ENCODE peak calls at places on chromosomes 3 and 15, in six cellular contexts. Y is PC-3, A is tibial nerve, H is BE2C, L is lung, I is OCI-LY7. R is an unnamed sample. For H3K4me1, the result is how much of the 10 kb centered on the place peaks cover.

GRCh38 chr3:58043933-58044332 is 35.7 kb downstream of the FLNB start:
- DNase-seq in A (no peak), I (no peak), L (no peak), H (no peak), Y (peak), R (no peak)

GRCh38 chr3:185688808-185689207 is 102.7 kb downstream of the SENP2 start:
- DNase-seq in H (no peak), I (no peak), L (no peak), A (no peak), Y (peak), R (no peak)

GRCh38 chr15:68258684-68259083 is 18.9 kb upstream of the FEM1B start:
- DNase-seq in I (no peak), Y (no peak), A (peak), H (no peak), L (no peak), R (no peak)

GRCh38 chr3:21705769-21706168 is 45.2 kb downstream of the ZNF385D start:
- DNase-seq in H (no peak), L (peak), Y (peak), A (no peak), I (no peak), R (no peak)

GRCh38 chr3:69097407-69098086 is 12.8 kb downstream of the ARL6IP5 start:
- DNase-seq in L (no peak), A (no peak), I (no peak), Y (no peak), H (no peak), R (no peak)

GRCh38 chr15:73696641-73697001 is 12.4 kb downstream of the CD276 start:
- DNase-seq in L (no peak), A (no peak), H (no peak), Y (no peak), I (no peak), R (no peak)

GRCh38 chr15:83248151-83248851 is 36.2 kb downstream of the BNC1 start:
- DNase-seq in A (peak), Y (peak), I (peak), H (peak), L (no peak), R (no peak)

GRCh38 chr15:69095280-69095679 is 65.2 kb upstream of the GLCE start:
- DNase-seq in H (no peak), Y (no peak), A (no peak), L (no peak), I (no peak), R (no peak)

GRCh38 chr3:140206196-140207040 is 271.4 kb downstream of the CLSTN2 start:
- DNase-seq in H (peak), A (no peak), L (no peak), Y (peak), I (no peak), R (no peak)

GRCh38 chr15:80970658-80971057 is 19.0 kb downstream of the MESD start:
- DNase-seq in Y (peak), A (no peak), H (no peak), L (no peak), I (no peak), R (no peak)

GRCh38 chr3:182895513-182896112 is 84.7 kb downstream of the DCUN1D1 start:
- DNase-seq in I (no peak), A (no peak), H (no peak), L (no peak), Y (no peak), R (no peak)

GRCh38 chr3:42229266-42229941 is 36.6 kb downstream of the CCK start:
- DNase-seq in A (no peak), L (no peak), I (no peak), H (no peak), Y (no peak), R (no peak)

GRCh38 chr3:30440880-30441279 is 165.5 kb upstream of the TGFBR2 start:
- DNase-seq in L (no peak), H (no peak), Y (no peak), A (peak), I (no peak), R (no peak)

GRCh38 chr3:100340527-100340926 is 6.0 kb downstream of the NIT2 start:
- DNase-seq in Y (no peak), I (no peak), A (no peak), H (no peak), L (no peak), R (no peak)

GRCh38 chr15:100043069-100043641 is 298.6 kb downstream of the ADAMTS17 start:
- DNase-seq in Y (peak), A (no peak), L (no peak), H (no peak), I (no peak), R (no peak)

GRCh38 chr15:38746211-38746610 is 181.6 kb upstream of the RASGRP1 start:
- DNase-seq in H (no peak), Y (no peak), A (no peak), I (no peak), L (no peak), R (no peak)

GRCh38 chr3:120147072-120147871 is 53.0 kb upstream of the GSK3B start:
- DNase-seq in I (peak), H (no peak), Y (peak), A (no peak), L (no peak), R (no peak)

GRCh38 chr15:57647791-57648130 is 56.1 kb downstream of the MYZAP start:
- DNase-seq in I (no peak), A (no peak), Y (no peak), L (no peak), H (no peak), R (no peak)

GRCh38 chr3:110598847-110599490 is 472.6 kb upstream of the NECTIN3 start:
- DNase-seq in H (no peak), I (no peak), Y (peak), L (no peak), A (no peak), R (no peak)

GRCh38 chr3:125150525-125151436 is 61.8 kb downstream of the SLC12A8 start:
- DNase-seq in H (peak), L (peak), I (peak), Y (peak), A (peak), R (peak)

GRCh38 chr3:111598552-111598951 is 3.4 kb upstream of the ZBED2 start:
- DNase-seq in L (no peak), H (no peak), Y (no peak), A (no peak), I (no peak), R (no peak)

GRCh38 chr15:68642491-68642845 is 63.7 kb downstream of the CORO2B start:
- DNase-seq in H (no peak), I (no peak), A (no peak), Y (no peak), L (no peak), R (no peak)

GRCh38 chr15:63764912-63765311 is 68.8 kb downstream of the HERC1 start:
- DNase-seq in Y (no peak), I (no peak), L (no peak), H (no peak), A (no peak), R (no peak)

GRCh38 chr3:113791381-113791780 is 44.5 kb downstream of the ATP6V1A start:
- DNase-seq in I (no peak), L (no peak), A (no peak), H (no peak), Y (no peak), R (no peak)

GRCh38 chr3:111903067-111903511 is 44.0 kb downstream of the PHLDB2 start:
- DNase-seq in Y (peak), H (no peak), L (no peak), I (no peak), A (no peak), R (no peak)

GRCh38 chr3:140629351-140630137 is 48.3 kb upstream of the TRIM42 start:
- DNase-seq in I (no peak), H (no peak), Y (peak), L (no peak), A (no peak), R (no peak)

GRCh38 chr3:97825101-97825500 is 3.3 kb downstream of the CRYBG3 start:
- DNase-seq in H (no peak), A (no peak), I (no peak), Y (no peak), L (no peak), R (no peak)

GRCh38 chr3:187740446-187741399 is 4.5 kb downstream of the BCL6 start:
- DNase-seq in I (peak), H (peak), L (peak), A (peak), Y (peak), R (peak)

GRCh38 chr15:43168192-43169107 is 16.8 kb upstream of the CCNDBP1 start:
- DNase-seq in I (no peak), H (no peak), L (no peak), A (no peak), Y (peak), R (no peak)

GRCh38 chr3:169668957-169669681 is 5.6 kb upstream of the MECOM start:
- DNase-seq in I (no peak), L (peak), H (peak), A (peak), Y (peak), R (peak)

GRCh38 chr3:155934215-155934614 is 63.8 kb downstream of the GMPS start:
- DNase-seq in H (no peak), L (no peak), A (peak), Y (no peak), I (no peak), R (no peak)

GRCh38 chr3:10366681-10367101 is 45.8 kb upstream of the SEC13 start:
- DNase-seq in A (peak), I (no peak), H (no peak), Y (peak), L (no peak), R (peak)

GRCh38 chr15:68995754-68996141 is 18.7 kb upstream of the NOX5 start:
- DNase-seq in A (no peak), Y (no peak), I (no peak), H (no peak), L (no peak), R (no peak)

GRCh38 chr3:13528217-13528801 is 20.6 kb upstream of the FBLN2 start:
- DNase-seq in Y (peak), H (peak), I (no peak), L (no peak), A (no peak), R (no peak)

GRCh38 chr15:90124487-90124886 is 22.2 kb upstream of the IDH2 start:
- DNase-seq in Y (no peak), H (no peak), A (no peak), I (no peak), L (no peak), R (no peak)

GRCh38 chr15:72272997-72273352 is 621 bp upstream of the PARP6 start:
- DNase-seq in I (no peak), H (no peak), L (no peak), A (no peak), Y (no peak), R (no peak)

GRCh38 chr15:72269739-72270138 is 2.6 kb downstream of the PARP6 start:
- DNase-seq in I (no peak), A (no peak), H (no peak), Y (no peak), L (no peak), R (no peak)

GRCh38 chr15:72271221-72271620 is 1.1 kb downstream of the PARP6 start:
- DNase-seq in A (no peak), L (no peak), H (no peak), Y (no peak), I (no peak), R (no peak)

GRCh38 chr15:72271895-72272212 is 500 bp downstream of the PARP6 start:
- DNase-seq in A (no peak), I (peak), H (no peak), L (peak), Y (no peak), R (no peak)

GRCh38 chr15:72272213-72272996 is at the start of gene PARP6:
- DNase-seq in L (peak), Y (no peak), H (peak), I (peak), A (peak), R (peak)
- H3K4me3 ChIP-seq in L (peak), Y (no peak), H (peak), I (peak), A (peak), R (peak)

GRCh38 chr3:123072152-123072551 is 5.3 kb downstream of the PDIA5 start:
- DNase-seq in L (no peak), I (no peak), Y (no peak), H (no peak), A (no peak), R (no peak)

GRCh38 chr3:123070471-123070870 is 3.6 kb downstream of the PDIA5 start:
- DNase-seq in I (no peak), Y (no peak), A (no peak), L (no peak), H (no peak), R (no peak)

GRCh38 chr3:123071581-123071980 is 4.8 kb downstream of the PDIA5 start:
- DNase-seq in I (no peak), L (no peak), A (no peak), H (no peak), Y (no peak), R (no peak)

GRCh38 chr3:123071146-123071545 is 4.3 kb downstream of the PDIA5 start:
- DNase-seq in Y (no peak), H (peak), A (no peak), L (no peak), I (peak), R (no peak)

GRCh38 chr3:123072564-123072963 is 5.7 kb downstream of the PDIA5 start:
- DNase-seq in Y (no peak), I (no peak), H (no peak), L (no peak), A (no peak), R (no peak)
- H3K4me1 ChIP-seq in Y (under half), I (under half), H (under half), L (under half), A (half or more), R (under half)

GRCh38 chr3:51501833-51502561 is 2.2 kb upstream of the DCAF1 start:
- DNase-seq in L (peak), Y (peak), I (peak), A (peak), H (peak), R (peak)

GRCh38 chr3:51503007-51503406 is 3.2 kb upstream of the DCAF1 start:
- DNase-seq in H (no peak), I (no peak), A (no peak), L (no peak), Y (no peak), R (no peak)

GRCh38 chr3:51498871-51499790 is 684 bp downstream of the DCAF1 start:
- DNase-seq in Y (peak), A (peak), I (peak), H (peak), L (peak), R (peak)

GRCh38 chr3:51502562-51502910 is 2.7 kb upstream of the DCAF1 start:
- DNase-seq in I (no peak), H (no peak), A (no peak), L (no peak), Y (no peak), R (no peak)

GRCh38 chr3:51500632-51501131 is 867 bp upstream of the DCAF1 start:
- DNase-seq in A (no peak), I (no peak), Y (no peak), L (peak), H (no peak), R (peak)
- H3K4me3 ChIP-seq in A (peak), I (peak), Y (peak), L (no peak), H (peak), R (peak)

DNA sequence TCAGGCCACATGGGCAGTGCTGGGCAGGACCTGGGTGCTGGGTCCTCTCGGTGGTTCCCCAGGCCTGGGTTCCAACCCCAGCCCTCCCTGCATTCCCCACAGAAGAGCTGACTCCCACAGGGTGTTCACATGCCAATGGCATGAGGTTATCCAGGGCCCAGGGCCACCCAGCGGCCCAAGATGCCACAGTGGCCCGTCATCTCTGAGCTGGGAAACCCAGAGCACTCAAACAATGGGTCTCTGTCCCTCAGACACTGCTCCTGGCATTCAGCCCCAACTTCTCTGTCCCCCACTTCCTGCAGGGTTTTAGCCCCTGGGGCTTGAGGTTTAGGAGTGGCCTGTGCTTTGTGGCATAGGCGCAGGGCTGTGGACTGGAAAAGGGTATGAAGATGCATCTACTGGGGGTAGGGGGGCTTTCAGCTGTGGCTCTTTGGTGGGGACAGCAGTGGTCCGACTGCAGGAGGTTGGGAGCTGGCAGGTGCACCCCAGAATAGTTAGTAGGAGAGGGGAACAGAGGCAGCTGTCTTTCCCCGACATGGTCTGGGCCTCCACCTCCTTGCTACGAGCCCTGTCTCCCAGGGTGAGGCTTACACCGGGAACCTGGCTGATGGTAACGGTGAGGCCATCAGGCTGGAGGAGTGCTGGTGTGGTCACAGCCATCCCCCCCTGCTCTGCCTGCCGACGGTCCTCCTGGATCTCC is 1.7 kb downstream of the CCDC9B start:
- DNase-seq in L (no peak), Y (peak), A (no peak), I (no peak), H (no peak), R (peak)
- H3K4me1 ChIP-seq in L (under half), Y (half or more), A (half or more), I (under half), H (half or more), R (under half)

DNA sequence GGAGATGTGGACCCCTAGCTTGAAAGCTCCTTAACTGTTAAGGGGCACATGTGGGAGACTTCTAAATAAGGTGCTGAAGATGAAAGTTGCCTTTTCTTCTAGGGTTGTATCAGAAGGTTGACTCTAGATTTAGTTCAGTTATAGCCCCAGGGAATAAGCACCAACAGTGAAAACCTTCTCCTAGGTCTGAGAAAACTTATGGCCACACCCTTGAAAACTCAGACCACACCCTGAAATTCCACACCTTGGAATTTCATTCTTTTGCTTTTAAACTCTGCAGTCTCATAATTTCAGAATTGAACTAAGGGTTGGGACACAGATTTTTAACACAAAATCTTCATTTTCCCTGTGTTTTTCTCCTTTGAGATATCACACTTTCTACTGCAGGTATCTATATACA is 355.8 kb upstream of the IL12A start:
- DNase-seq in H (no peak), Y (peak), I (no peak), L (no peak), A (no peak), R (no peak)
- H3K4me3 ChIP-seq in H (no peak), Y (no peak), I (no peak), L (no peak), A (no peak), R (no peak)

DNA sequence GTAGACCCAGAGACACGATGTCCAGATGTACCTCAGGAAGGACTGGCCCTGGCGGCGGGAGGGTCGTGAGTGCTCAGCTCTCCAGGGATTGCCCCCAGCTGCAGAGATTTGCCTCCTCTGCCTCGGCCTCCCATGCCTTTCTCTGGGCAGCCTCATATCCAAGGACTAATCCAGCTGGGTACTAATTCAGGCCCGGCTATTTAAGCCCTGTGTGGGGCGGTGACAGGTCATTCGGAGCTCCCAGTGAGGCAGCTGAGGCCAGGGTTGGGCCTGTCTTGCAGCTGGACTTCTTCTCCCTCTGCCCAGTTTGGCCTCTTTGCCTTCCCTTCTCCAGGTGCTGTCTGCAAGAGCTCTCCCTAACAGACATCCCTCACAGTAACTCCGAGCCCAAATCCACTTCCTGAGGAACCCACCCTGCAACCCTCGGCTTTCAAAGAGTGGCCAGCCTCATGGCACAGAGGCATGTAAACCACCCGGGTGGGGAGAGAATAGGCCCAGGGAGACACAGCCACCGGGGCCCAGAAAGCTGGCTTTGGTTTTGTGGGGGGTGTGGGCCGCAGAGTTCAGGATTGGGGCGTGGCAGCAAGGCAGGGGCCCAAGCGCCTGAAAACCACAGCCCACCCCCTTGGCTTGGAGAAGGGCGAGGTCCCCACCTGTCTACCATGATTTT is 85.8 kb downstream of the PPCDC start:
- DNase-seq in L (no peak), I (no peak), Y (no peak), H (no peak), A (no peak), R (no peak)
- H3K4me1 ChIP-seq in L (under half), I (under half), Y (under half), H (under half), A (under half), R (under half)

GRCh38 chr15:67253103-67253502 is 1.4 kb downstream of the AAGAB start:
- DNase-seq in L (no peak), I (no peak), A (no peak), H (no peak), Y (peak), R (no peak)

GRCh38 chr15:67251318-67251717 is 3.1 kb downstream of the AAGAB start:
- DNase-seq in Y (no peak), I (no peak), L (no peak), H (no peak), A (no peak), R (no peak)

GRCh38 chr15:67256051-67256450 is 1.5 kb downstream of the IQCH start:
- DNase-seq in Y (no peak), H (no peak), I (no peak), A (no peak), L (no peak), R (no peak)

GRCh38 chr15:67253517-67254237 is 784 bp downstream of the AAGAB start:
- DNase-seq in L (no peak), Y (peak), A (no peak), I (no peak), H (no peak), R (no peak)

GRCh38 chr15:67254238-67255175 is at the start of the genes AAGAB and IQCH:
- DNase-seq in A (peak), I (peak), Y (peak), L (peak), H (peak), R (peak)
- H3K4me3 ChIP-seq in A (peak), I (peak), Y (peak), L (peak), H (peak), R (peak)

R was measured in Peyer's patch.